ENCODE peak calls at places on chromosome 1, in seven cellular contexts. One of them, this sample, is unnamed.

GRCh38 chr1:1680031-1680911 is 12.3 kb downstream of the SLC35E2B start:
- DNase-seq in IMR-90: no peak
- DNase-seq in cardiac muscle cell: no peak
- DNase-seq in stomach: no peak
- DNase-seq in uterus: no peak
- DNase-seq in AG04450: no peak
- DNase-seq in left ventricle myocardium inferior: peak; percentile 6
- DNase-seq in this sample: no peak

GRCh38 chr1:165763442-165763841 is 5.2 kb downstream of the TMCO1 start:
- DNase-seq in IMR-90: no peak
- DNase-seq in cardiac muscle cell: no peak
- DNase-seq in stomach: no peak
- DNase-seq in uterus: no peak
- DNase-seq in AG04450: no peak
- DNase-seq in left ventricle myocardium inferior: no peak
- DNase-seq in this sample: no peak

GRCh38 chr1:8094481-8095241 is 68.6 kb upstream of the ERRFI1 start:
- DNase-seq in IMR-90: peak; percentile 90
- DNase-seq in cardiac muscle cell: no peak
- DNase-seq in stomach: no peak
- DNase-seq in uterus: no peak
- DNase-seq in AG04450: no peak
- DNase-seq in left ventricle myocardium inferior: no peak
- DNase-seq in this sample: no peak

GRCh38 chr1:9279172-9279840 is 13.4 kb upstream of the SPSB1 start:
- DNase-seq in IMR-90: peak; percentile 55
- DNase-seq in cardiac muscle cell: no peak
- DNase-seq in stomach: no peak
- DNase-seq in uterus: no peak
- DNase-seq in AG04450: no peak
- DNase-seq in left ventricle myocardium inferior: no peak
- DNase-seq in this sample: no peak

GRCh38 chr1:163535807-163536206 is 214.1 kb downstream of the NUF2 start:
- DNase-seq in IMR-90: peak; percentile 5
- DNase-seq in cardiac muscle cell: peak; percentile 31
- DNase-seq in stomach: no peak
- DNase-seq in uterus: no peak
- DNase-seq in AG04450: no peak
- DNase-seq in left ventricle myocardium inferior: no peak
- DNase-seq in this sample: no peak

GRCh38 chr1:88612299-88612698 is 71.8 kb upstream of the PKN2 start:
- DNase-seq in IMR-90: no peak
- DNase-seq in cardiac muscle cell: no peak
- DNase-seq in stomach: no peak
- DNase-seq in uterus: no peak
- DNase-seq in AG04450: no peak
- DNase-seq in left ventricle myocardium inferior: no peak
- DNase-seq in this sample: no peak

GRCh38 chr1:195717651-195718050 is 890.6 kb downstream of the KCNT2 start:
- DNase-seq in IMR-90: peak; percentile 61
- DNase-seq in cardiac muscle cell: peak; percentile 5
- DNase-seq in stomach: no peak
- DNase-seq in uterus: no peak
- DNase-seq in AG04450: no peak
- DNase-seq in left ventricle myocardium inferior: no peak
- DNase-seq in this sample: no peak

GRCh38 chr1:111593403-111594127 is 26.0 kb upstream of the RAP1A start:
- DNase-seq in IMR-90: no peak
- DNase-seq in cardiac muscle cell: no peak
- DNase-seq in stomach: no peak
- DNase-seq in uterus: no peak
- DNase-seq in AG04450: no peak
- DNase-seq in left ventricle myocardium inferior: no peak
- DNase-seq in this sample: no peak

GRCh38 chr1:59110287-59110686 is 186.6 kb upstream of the FGGY start:
- DNase-seq in IMR-90: no peak
- DNase-seq in cardiac muscle cell: no peak
- DNase-seq in stomach: no peak
- DNase-seq in uterus: no peak
- DNase-seq in AG04450: no peak
- DNase-seq in left ventricle myocardium inferior: no peak
- DNase-seq in this sample: no peak

DNA sequence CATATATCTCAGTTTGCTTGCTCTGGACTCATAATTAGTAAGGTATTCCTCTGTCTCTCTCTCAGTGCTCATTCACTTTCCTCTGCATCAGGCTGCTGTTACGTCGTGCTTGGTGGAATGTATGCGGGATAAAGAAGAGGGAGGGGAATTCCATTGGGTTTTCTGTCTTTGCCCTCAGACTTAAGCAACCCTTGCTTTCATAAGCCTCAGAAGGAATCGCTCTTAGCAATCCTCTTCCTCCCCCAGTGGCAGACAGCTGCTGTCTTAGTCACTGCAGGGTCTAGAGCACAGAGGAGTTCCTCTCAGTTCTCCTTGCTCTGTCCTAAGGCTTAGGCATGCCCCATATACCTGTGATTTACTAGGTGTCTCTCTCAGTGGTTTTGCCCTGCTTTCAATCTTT is 19.1 kb upstream of the NTMT2 start:
- DNase-seq in IMR-90: peak; percentile 95
- DNase-seq in cardiac muscle cell: peak; percentile 2
- DNase-seq in stomach: no peak
- DNase-seq in uterus: no peak
- DNase-seq in AG04450: peak; percentile 77
- DNase-seq in left ventricle myocardium inferior: no peak
- DNase-seq in this sample: no peak
- TF ChIP-seq CTCF in IMR-90: peak; percentile 12
- TF ChIP-seq CTCF in cardiac muscle cell: peak; percentile 35
- TF ChIP-seq CTCF in stomach: no peak
- TF ChIP-seq CTCF in uterus: no peak
- TF ChIP-seq CTCF in AG04450: peak; percentile 20
- TF ChIP-seq CTCF in left ventricle myocardium inferior: no peak
- TF ChIP-seq CTCF in this sample: no peak

DNA sequence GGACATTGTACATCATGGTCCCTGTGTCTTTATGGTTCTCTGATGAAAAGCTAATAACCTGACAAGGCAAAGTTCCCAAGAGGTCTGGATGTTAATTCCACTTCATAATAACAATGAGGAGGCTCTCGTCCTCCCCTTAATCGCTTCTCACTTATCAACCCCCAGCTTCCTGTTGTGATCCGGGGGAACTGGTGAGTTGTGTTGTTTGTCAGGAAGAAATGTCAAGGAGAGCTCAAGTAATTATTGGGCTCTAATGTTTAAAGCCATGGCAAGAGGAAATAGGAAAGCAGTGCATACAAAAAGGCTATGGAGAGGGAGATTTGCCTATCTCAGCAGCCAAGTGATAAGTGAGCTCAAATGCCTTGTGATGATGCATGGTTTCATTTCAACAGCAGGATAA is 42.8 kb upstream of the RASAL2 start:
- DNase-seq in IMR-90: no peak
- DNase-seq in cardiac muscle cell: no peak
- DNase-seq in stomach: no peak
- DNase-seq in uterus: no peak
- DNase-seq in AG04450: no peak
- DNase-seq in left ventricle myocardium inferior: no peak
- DNase-seq in this sample: no peak
- H3K27ac ChIP-seq in IMR-90: no peak overlapping the region
- H3K27ac ChIP-seq in cardiac muscle cell: no peak overlapping the region
- H3K27ac ChIP-seq in stomach: no peak overlapping the region
- H3K27ac ChIP-seq in uterus: no peak overlapping the region
- H3K27ac ChIP-seq in AG04450: no peak overlapping the region
- H3K27ac ChIP-seq in left ventricle myocardium inferior: peak overlapping the region; percentile 57
- H3K27ac ChIP-seq in this sample: no peak overlapping the region

GRCh38 chr1:170669586-170670332 is 5.8 kb downstream of the PRRX1 start:
- DNase-seq in IMR-90: no peak
- DNase-seq in cardiac muscle cell: no peak
- DNase-seq in stomach: no peak
- DNase-seq in uterus: no peak
- DNase-seq in AG04450: no peak
- DNase-seq in left ventricle myocardium inferior: no peak
- DNase-seq in this sample: no peak

GRCh38 chr1:170671629-170671963 is 7.7 kb downstream of the PRRX1 start:
- DNase-seq in IMR-90: no peak
- DNase-seq in cardiac muscle cell: no peak
- DNase-seq in stomach: no peak
- DNase-seq in uterus: no peak
- DNase-seq in AG04450: no peak
- DNase-seq in left ventricle myocardium inferior: no peak
- DNase-seq in this sample: no peak

GRCh38 chr1:170669036-170669435 is 5.1 kb downstream of the PRRX1 start:
- DNase-seq in IMR-90: no peak
- DNase-seq in cardiac muscle cell: no peak
- DNase-seq in stomach: no peak
- DNase-seq in uterus: no peak
- DNase-seq in AG04450: no peak
- DNase-seq in left ventricle myocardium inferior: no peak
- DNase-seq in this sample: no peak

GRCh38 chr1:170668301-170668789 is 4.4 kb downstream of the PRRX1 start:
- DNase-seq in IMR-90: no peak
- DNase-seq in cardiac muscle cell: no peak
- DNase-seq in stomach: no peak
- DNase-seq in uterus: no peak
- DNase-seq in AG04450: no peak
- DNase-seq in left ventricle myocardium inferior: no peak
- DNase-seq in this sample: no peak

GRCh38 chr1:170670751-170671628 is 7.1 kb downstream of the PRRX1 start:
- DNase-seq in IMR-90: peak; percentile 37
- DNase-seq in cardiac muscle cell: peak; percentile 78
- DNase-seq in stomach: no peak
- DNase-seq in uterus: peak; percentile 84
- DNase-seq in AG04450: no peak
- DNase-seq in left ventricle myocardium inferior: peak; percentile 48
- DNase-seq in this sample: no peak
- H3K27me3 ChIP-seq in IMR-90: no peaks in the 10 kb centered on the region
- H3K27me3 ChIP-seq in cardiac muscle cell: peaks cover 96% of the 10 kb centered on the region
- H3K27me3 ChIP-seq in stomach: peaks cover 8% of the 10 kb centered on the region
- H3K27me3 ChIP-seq in uterus: no peaks in the 10 kb centered on the region
- H3K27me3 ChIP-seq in AG04450: no peaks in the 10 kb centered on the region
- H3K27me3 ChIP-seq in left ventricle myocardium inferior: peaks cover 57% of the 10 kb centered on the region
- H3K27me3 ChIP-seq in this sample: peaks cover 70% of the 10 kb centered on the region

GRCh38 chr1:206801467-206801866 is 29.2 kb upstream of the IL10 start:
- DNase-seq in IMR-90: no peak
- DNase-seq in cardiac muscle cell: no peak
- DNase-seq in stomach: no peak
- DNase-seq in uterus: no peak
- DNase-seq in AG04450: no peak
- DNase-seq in left ventricle myocardium inferior: no peak
- DNase-seq in this sample: no peak
- TF ChIP-seq CTCF in IMR-90: no peak
- TF ChIP-seq CTCF in cardiac muscle cell: no peak
- TF ChIP-seq CTCF in stomach: no peak
- TF ChIP-seq CTCF in uterus: no peak
- TF ChIP-seq CTCF in AG04450: no peak
- TF ChIP-seq CTCF in left ventricle myocardium inferior: peak; percentile 31
- TF ChIP-seq CTCF in this sample: no peak

GRCh38 chr1:234879157-234880080 is 249.2 kb downstream of the TOMM20 start:
- DNase-seq in IMR-90: no peak
- DNase-seq in cardiac muscle cell: peak; percentile 79
- DNase-seq in stomach: no peak
- DNase-seq in uterus: no peak
- DNase-seq in AG04450: no peak
- DNase-seq in left ventricle myocardium inferior: no peak
- DNase-seq in this sample: no peak
- H3K27ac ChIP-seq in IMR-90: no peak overlapping the region
- H3K27ac ChIP-seq in cardiac muscle cell: peak overlapping the region; percentile 86
- H3K27ac ChIP-seq in stomach: no peak overlapping the region
- H3K27ac ChIP-seq in uterus: no peak overlapping the region
- H3K27ac ChIP-seq in AG04450: no peak overlapping the region
- H3K27ac ChIP-seq in left ventricle myocardium inferior: peak overlapping the region; percentile 89
- H3K27ac ChIP-seq in this sample: no peak overlapping the region

GRCh38 chr1:5763971-5764370 is 228.3 kb downstream of the NPHP4 start:
- DNase-seq in IMR-90: no peak
- DNase-seq in cardiac muscle cell: no peak
- DNase-seq in stomach: no peak
- DNase-seq in uterus: no peak
- DNase-seq in AG04450: no peak
- DNase-seq in left ventricle myocardium inferior: no peak
- DNase-seq in this sample: no peak
- H3K27me3 ChIP-seq in IMR-90: no peaks in the 10 kb centered on the region
- H3K27me3 ChIP-seq in cardiac muscle cell: peaks cover 18% of the 10 kb centered on the region
- H3K27me3 ChIP-seq in stomach: no peaks in the 10 kb centered on the region
- H3K27me3 ChIP-seq in uterus: no peaks in the 10 kb centered on the region
- H3K27me3 ChIP-seq in AG04450: no peaks in the 10 kb centered on the region
- H3K27me3 ChIP-seq in left ventricle myocardium inferior: peaks cover 82% of the 10 kb centered on the region
- H3K27me3 ChIP-seq in this sample: peaks cover 12% of the 10 kb centered on the region

GRCh38 chr1:16978589-16979474 is 1.6 kb downstream of the MFAP2 start:
- DNase-seq in IMR-90: peak; percentile 86
- DNase-seq in cardiac muscle cell: no peak
- DNase-seq in stomach: no peak
- DNase-seq in uterus: peak; percentile 87
- DNase-seq in AG04450: peak; percentile 82
- DNase-seq in left ventricle myocardium inferior: peak; percentile 49
- DNase-seq in this sample: no peak

GRCh38 chr1:16978139-16978538 is 2.3 kb downstream of the MFAP2 start:
- DNase-seq in IMR-90: no peak
- DNase-seq in cardiac muscle cell: no peak
- DNase-seq in stomach: no peak
- DNase-seq in uterus: no peak
- DNase-seq in AG04450: no peak
- DNase-seq in left ventricle myocardium inferior: no peak
- DNase-seq in this sample: no peak

GRCh38 chr1:16981269-16981849 is 939 bp upstream of the MFAP2 start:
- DNase-seq in IMR-90: peak; percentile 92
- DNase-seq in cardiac muscle cell: no peak
- DNase-seq in stomach: no peak
- DNase-seq in uterus: no peak
- DNase-seq in AG04450: peak; percentile 64
- DNase-seq in left ventricle myocardium inferior: no peak
- DNase-seq in this sample: no peak

GRCh38 chr1:16979475-16980327 is 719 bp downstream of the MFAP2 start:
- DNase-seq in IMR-90: no peak
- DNase-seq in cardiac muscle cell: no peak
- DNase-seq in stomach: no peak
- DNase-seq in uterus: peak; percentile 53
- DNase-seq in AG04450: no peak
- DNase-seq in left ventricle myocardium inferior: no peak
- DNase-seq in this sample: no peak

GRCh38 chr1:16980473-16981268 is at the start of gene MFAP2:
- DNase-seq in IMR-90: no peak
- DNase-seq in cardiac muscle cell: peak; percentile 58
- DNase-seq in stomach: no peak
- DNase-seq in uterus: no peak
- DNase-seq in AG04450: no peak
- DNase-seq in left ventricle myocardium inferior: no peak
- DNase-seq in this sample: no peak
- TF ChIP-seq CTCF in IMR-90: no peak
- TF ChIP-seq CTCF in cardiac muscle cell: no peak
- TF ChIP-seq CTCF in stomach: no peak
- TF ChIP-seq CTCF in uterus: no peak
- TF ChIP-seq CTCF in AG04450: no peak
- TF ChIP-seq CTCF in left ventricle myocardium inferior: no peak
- TF ChIP-seq CTCF in this sample: no peak